ENCODE peak calls at places on chromosomes 5 and 9, in eight cellular contexts. R is transverse colon, I is HCT116, K is H1, A is GM23338, D is stomach, X is HL-60, H is prostate gland. N is an unnamed sample.

GRCh38 chr9:127311239-127311741 is 46.7 kb downstream of the GARNL3 start:
- DNase-seq in R (peak), I (peak), K (no peak), A (peak), D (peak), X (peak), H (peak), N (peak)

GRCh38 chr9:27572036-27572435 is 1.2 kb downstream of the C9orf72 start:
- DNase-seq in R (no peak), I (no peak), K (no peak), A (no peak), D (no peak), X (no peak), H (peak), N (no peak)

GRCh38 chr5:118762291-118762690 is 226.1 kb downstream of the DTWD2 start:
- DNase-seq in R (no peak), I (no peak), K (no peak), A (no peak), D (no peak), X (no peak), H (no peak), N (no peak)

GRCh38 chr5:132055808-132056609 is 4.4 kb upstream of the IL3 start:
- DNase-seq in R (no peak), I (no peak), K (no peak), A (no peak), D (peak), X (no peak), H (no peak), N (no peak)

GRCh38 chr9:78866228-78867132 is 569.6 kb downstream of the PSAT1 start:
- DNase-seq in R (no peak), I (peak), K (no peak), A (no peak), D (no peak), X (no peak), H (no peak), N (no peak)

GRCh38 chr5:124394700-124395099 is 351.7 kb downstream of the ZNF608 start:
- DNase-seq in R (no peak), I (no peak), K (no peak), A (no peak), D (no peak), X (no peak), H (no peak), N (no peak)

GRCh38 chr5:99285606-99286005 is 356.8 kb upstream of the CHD1 start:
- DNase-seq in R (no peak), I (no peak), K (no peak), A (no peak), D (peak), X (no peak), H (no peak), N (no peak)

GRCh38 chr5:982377-983237 is 26.0 kb upstream of the NKD2 start:
- DNase-seq in R (no peak), I (no peak), K (peak), A (peak), D (no peak), X (no peak), H (peak), N (no peak)

GRCh38 chr9:135551031-135551430 is 5.1 kb downstream of the OBP2A start:
- DNase-seq in R (no peak), I (no peak), K (no peak), A (no peak), D (no peak), X (no peak), H (no peak), N (no peak)

GRCh38 chr5:150409638-150410523 is 2.8 kb downstream of the CD74 start:
- DNase-seq in R (peak), I (peak), K (peak), A (peak), D (peak), X (peak), H (peak), N (no peak)

GRCh38 chr5:156758012-156758791 is 91.9 kb upstream of the PPP1R2B start:
- DNase-seq in R (no peak), I (no peak), K (no peak), A (no peak), D (no peak), X (no peak), H (no peak), N (no peak)

GRCh38 chr5:10760033-10760975 is 730 bp downstream of the DAP start:
- DNase-seq in R (peak), I (peak), K (no peak), A (peak), D (peak), X (peak), H (peak), N (peak)

GRCh38 chr9:114314881-114315722 is 7.8 kb upstream of the ORM1 start:
- DNase-seq in R (no peak), I (no peak), K (no peak), A (no peak), D (peak), X (no peak), H (no peak), N (no peak)

GRCh38 chr5:77630246-77631165 is 8.0 kb downstream of the OTP start:
- DNase-seq in R (peak), I (peak), K (no peak), A (peak), D (peak), X (peak), H (no peak), N (no peak)

GRCh38 chr5:143449772-143450171 is 46.3 kb upstream of the NR3C1 start:
- DNase-seq in R (no peak), I (no peak), K (no peak), A (no peak), D (no peak), X (no peak), H (no peak), N (no peak)

GRCh38 chr5:116358911-116359418 is 215.7 kb downstream of the SEMA6A start:
- DNase-seq in R (no peak), I (no peak), K (no peak), A (no peak), D (no peak), X (peak), H (no peak), N (no peak)

GRCh38 chr9:87063246-87063645 is 115.9 kb upstream of the GAS1 start:
- DNase-seq in R (no peak), I (no peak), K (no peak), A (no peak), D (no peak), X (no peak), H (no peak), N (no peak)

GRCh38 chr9:133683494-133684460 is 47.6 kb downstream of the DBH start:
- DNase-seq in R (no peak), I (no peak), K (no peak), A (no peak), D (no peak), X (no peak), H (no peak), N (no peak)

GRCh38 chr5:123776761-123777160 is 264.8 kb downstream of the CSNK1G3 start:
- DNase-seq in R (no peak), I (no peak), K (no peak), A (no peak), D (no peak), X (no peak), H (no peak), N (no peak)

GRCh38 chr9:69044226-69045219 is 9.0 kb downstream of the FXN start:
- DNase-seq in R (no peak), I (no peak), K (no peak), A (peak), D (no peak), X (no peak), H (no peak), N (no peak)

GRCh38 chr5:152007556-152007955 is 82.9 kb upstream of the GLRA1 start:
- DNase-seq in R (no peak), I (no peak), K (no peak), A (peak), D (no peak), X (no peak), H (no peak), N (no peak)

GRCh38 chr9:88580961-88581360 is 46.0 kb downstream of the NXNL2 start:
- DNase-seq in R (no peak), I (no peak), K (no peak), A (no peak), D (no peak), X (no peak), H (no peak), N (no peak)

GRCh38 chr5:158465379-158465972 is 606.5 kb upstream of the CLINT1 start:
- DNase-seq in R (no peak), I (no peak), K (no peak), A (no peak), D (no peak), X (no peak), H (no peak), N (no peak)

GRCh38 chr5:176632777-176633176 is 2.3 kb downstream of the EIF4E1B start:
- DNase-seq in R (no peak), I (no peak), K (no peak), A (no peak), D (no peak), X (no peak), H (no peak), N (no peak)

GRCh38 chr9:22693151-22693550 is 246.5 kb downstream of the DMRTA1 start:
- DNase-seq in R (no peak), I (no peak), K (no peak), A (no peak), D (no peak), X (no peak), H (no peak), N (no peak)

GRCh38 chr9:100581661-100582060 is 3.8 kb downstream of the CAVIN4 start:
- DNase-seq in R (no peak), I (no peak), K (no peak), A (no peak), D (no peak), X (no peak), H (no peak), N (no peak)

GRCh38 chr9:134670042-134670525 is 28.5 kb downstream of the COL5A1 start:
- DNase-seq in R (no peak), I (no peak), K (no peak), A (no peak), D (no peak), X (no peak), H (no peak), N (no peak)

GRCh38 chr5:395156-395920 is 47.6 kb upstream of the EXOC3 start:
- DNase-seq in R (no peak), I (no peak), K (no peak), A (no peak), D (peak), X (no peak), H (peak), N (no peak)

GRCh38 chr9:107868166-107868565 is 378.6 kb upstream of the KLF4 start:
- DNase-seq in R (no peak), I (no peak), K (no peak), A (no peak), D (no peak), X (peak), H (no peak), N (no peak)

GRCh38 chr9:133589454-133590227 is 19.5 kb downstream of the FAM163B start:
- DNase-seq in R (no peak), I (peak), K (peak), A (peak), D (no peak), X (no peak), H (no peak), N (no peak)

GRCh38 chr5:10034008-10034407 is 215.7 kb downstream of the ATPSCKMT start:
- DNase-seq in R (no peak), I (no peak), K (no peak), A (no peak), D (no peak), X (no peak), H (no peak), N (peak)

GRCh38 chr9:121599186-121599871 is 52.1 kb upstream of the DAB2IP start:
- DNase-seq in R (peak), I (peak), K (peak), A (peak), D (peak), X (no peak), H (peak), N (peak)

GRCh38 chr5:51661646-51662265 is 278.5 kb downstream of the ISL1 start:
- DNase-seq in R (no peak), I (no peak), K (no peak), A (no peak), D (no peak), X (no peak), H (no peak), N (no peak)

GRCh38 chr5:55593115-55593472 is 58.3 kb upstream of the PLPP1 start:
- DNase-seq in R (no peak), I (no peak), K (no peak), A (no peak), D (no peak), X (no peak), H (peak), N (no peak)

GRCh38 chr9:93060746-93061259 is 2.3 kb downstream of the SUSD3 start:
- DNase-seq in R (no peak), I (no peak), K (no peak), A (no peak), D (peak), X (no peak), H (no peak), N (no peak)

GRCh38 chr5:108615216-108615615 is 132.5 kb upstream of the FER start:
- DNase-seq in R (no peak), I (no peak), K (no peak), A (no peak), D (no peak), X (no peak), H (no peak), N (no peak)
- TF ChIP-seq POLR2AphosphoS5 in R (no peak), I (no peak), K (no peak), A (no peak), D (no peak), X (no peak), H (no peak), N (no peak)

GRCh38 chr5:173671121-173671949 is 54.9 kb upstream of the BOD1 start:
- DNase-seq in R (peak), I (no peak), K (no peak), A (no peak), D (peak), X (peak), H (peak), N (no peak)

GRCh38 chr5:173675287-173675996 is 59.0 kb upstream of the BOD1 start:
- DNase-seq in R (no peak), I (no peak), K (no peak), A (no peak), D (no peak), X (no peak), H (no peak), N (no peak)

GRCh38 chr5:173670791-173671120 is 54.3 kb upstream of the BOD1 start:
- DNase-seq in R (no peak), I (no peak), K (no peak), A (no peak), D (no peak), X (no peak), H (no peak), N (no peak)

GRCh38 chr5:173672891-173673290 is 56.4 kb upstream of the BOD1 start:
- DNase-seq in R (no peak), I (no peak), K (no peak), A (no peak), D (peak), X (no peak), H (no peak), N (no peak)

DNA sequence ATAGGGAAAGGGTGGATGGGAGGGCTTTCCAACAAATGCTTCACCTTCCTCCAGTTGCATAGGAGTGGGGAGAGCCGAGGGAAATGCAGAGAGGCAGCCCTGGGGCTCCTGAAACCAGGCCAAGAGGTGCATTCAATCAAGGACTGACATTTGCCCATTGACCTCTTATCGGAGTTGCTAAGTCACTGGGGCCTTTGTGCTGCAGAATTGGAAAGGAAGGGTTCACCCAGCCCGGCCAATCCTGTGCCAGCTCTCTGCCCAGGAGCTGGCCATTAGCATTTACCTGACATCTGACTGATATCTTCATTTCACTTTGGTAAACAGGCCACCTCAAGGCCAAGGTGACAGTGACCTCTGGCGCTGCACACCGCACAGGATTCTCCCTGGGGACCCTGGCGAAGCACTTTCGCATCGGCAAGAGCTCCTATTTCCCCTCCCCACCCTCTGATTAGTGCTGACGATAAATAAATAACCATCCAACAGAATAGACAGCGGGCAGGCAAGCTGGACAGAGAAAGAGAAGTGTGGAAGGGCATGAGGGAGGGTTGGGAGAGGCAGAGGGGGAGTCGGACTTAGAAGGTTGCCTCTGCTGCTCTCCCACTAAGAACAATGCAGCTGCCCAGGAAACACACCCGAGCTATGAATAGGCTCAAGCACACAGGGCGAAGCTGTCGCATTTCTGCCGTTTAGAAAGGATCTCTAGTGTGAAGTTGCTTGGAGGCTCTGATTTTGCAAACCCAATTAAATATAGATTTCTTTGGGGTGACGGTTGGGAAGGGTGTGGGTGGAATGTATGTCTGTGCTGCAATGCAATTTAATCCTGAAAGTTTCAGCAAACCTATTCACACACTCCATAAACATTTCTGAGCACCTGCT is 57.1 kb upstream of the BOD1 start:
- DNase-seq in R (no peak), I (no peak), K (no peak), A (no peak), D (peak), X (no peak), H (no peak), N (no peak)
- H3K27ac ChIP-seq in R (no peak), I (no peak), K (no peak), A (no peak), D (no peak), X (no peak), H (no peak), N (no peak)

GRCh38 chr5:35232124-35232523 is 1.8 kb upstream of the PRLR start:
- DNase-seq in R (no peak), I (no peak), K (no peak), A (no peak), D (no peak), X (no peak), H (no peak), N (no peak)

GRCh38 chr5:35233121-35233520 is 2.8 kb upstream of the PRLR start:
- DNase-seq in R (no peak), I (no peak), K (no peak), A (no peak), D (no peak), X (peak), H (no peak), N (no peak)

GRCh38 chr5:35228304-35228703 is 2.0 kb downstream of the PRLR start:
- DNase-seq in R (no peak), I (no peak), K (no peak), A (no peak), D (no peak), X (no peak), H (no peak), N (no peak)

GRCh38 chr5:35229076-35230042 is 928 bp downstream of the PRLR start:
- DNase-seq in R (peak), I (no peak), K (peak), A (peak), D (peak), X (peak), H (peak), N (peak)

GRCh38 chr5:35230043-35230611 is at the start of gene PRLR:
- DNase-seq in R (peak), I (no peak), K (no peak), A (peak), D (peak), X (peak), H (peak), N (peak)
- TF ChIP-seq POLR2AphosphoS5 in R (peak), I (no peak), K (no peak), A (no peak), D (no peak), X (no peak), H (peak), N (no peak)

DNA sequence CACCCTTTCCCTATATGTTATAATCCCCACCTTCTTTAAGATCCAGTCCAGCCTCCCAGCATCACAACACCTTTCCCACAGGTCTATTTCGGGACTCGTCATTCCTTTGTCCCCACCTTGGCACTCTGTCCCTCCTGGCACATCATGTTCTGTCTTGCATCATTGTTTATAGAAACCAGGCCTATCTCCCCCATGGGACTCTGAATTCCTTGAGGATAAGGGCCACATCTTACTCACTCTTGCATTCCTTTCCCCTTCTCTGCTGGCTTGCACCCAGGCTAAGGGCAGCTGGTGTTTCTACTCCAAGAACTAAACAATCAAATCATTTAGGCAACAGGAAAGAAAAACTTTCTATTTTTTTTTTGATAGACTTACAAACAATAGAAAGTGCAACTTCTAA is 205.7 kb downstream of the AGTPBP1 start:
- DNase-seq in R (no peak), I (no peak), K (no peak), A (no peak), D (no peak), X (no peak), H (no peak), N (no peak)
- H3K27ac ChIP-seq in R (no peak), I (no peak), K (no peak), A (no peak), D (no peak), X (peak), H (no peak), N (peak)

DNA sequence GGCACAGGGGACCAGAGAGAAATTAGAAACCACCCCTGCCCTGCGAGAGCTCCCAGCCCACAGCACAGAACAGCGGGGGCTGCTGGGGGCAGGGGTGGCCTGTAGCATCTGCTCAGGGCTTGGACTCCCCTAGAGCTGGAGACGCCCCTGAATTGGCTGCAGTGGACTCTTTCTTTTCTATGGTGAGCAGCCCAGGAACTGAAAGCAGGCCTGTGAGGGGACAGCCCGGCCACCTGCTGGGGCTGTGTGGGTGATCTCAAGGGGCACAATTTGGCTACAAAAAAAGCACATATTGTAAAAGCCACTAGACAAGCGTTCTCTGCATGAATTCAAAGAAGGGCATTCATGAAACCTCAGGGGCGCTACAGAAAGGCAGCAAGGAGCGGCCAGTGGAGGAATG is 57.5 kb upstream of the ICE1 start:
- DNase-seq in R (no peak), I (no peak), K (no peak), A (no peak), D (no peak), X (no peak), H (no peak), N (no peak)
- TF ChIP-seq POLR2AphosphoS5 in R (no peak), I (no peak), K (no peak), A (no peak), D (no peak), X (no peak), H (no peak), N (no peak)

GRCh38 chr5:84603557-84604185 is 219.0 kb upstream of the EDIL3 start:
- DNase-seq in R (no peak), I (no peak), K (no peak), A (no peak), D (no peak), X (no peak), H (no peak), N (no peak)
- H3K27ac ChIP-seq in R (no peak), I (no peak), K (no peak), A (peak), D (no peak), X (no peak), H (no peak), N (no peak)

N was measured in upper lobe of left lung.